ENCODE peak calls at places on chromosomes 3 and 15, in ten cellular contexts. One of them, this sample, is unnamed. For H3K4me1 and H3K27me3, the result is how much of the 10 kb centered on the place peaks cover.

GRCh38 chr3:50164056-50164455 is 8.9 kb downstream of the SEMA3F start:
- DNase-seq in body of pancreas: peak
- DNase-seq in spleen: no peak
- DNase-seq in cardiac muscle cell: no peak
- DNase-seq in esophagus squamous epithelium: no peak
- DNase-seq in BE2C: no peak
- DNase-seq in transverse colon: peak
- DNase-seq in thoracic aorta: peak
- DNase-seq in PC-3: peak
- DNase-seq in ascending aorta: peak
- DNase-seq in this sample: no peak

GRCh38 chr15:78082743-78083110 is 5.2 kb upstream of the TBC1D2B start:
- DNase-seq in body of pancreas: no peak
- DNase-seq in spleen: no peak
- DNase-seq in cardiac muscle cell: no peak
- DNase-seq in esophagus squamous epithelium: no peak
- DNase-seq in BE2C: no peak
- DNase-seq in transverse colon: no peak
- DNase-seq in thoracic aorta: no peak
- DNase-seq in PC-3: no peak
- DNase-seq in ascending aorta: no peak
- DNase-seq in this sample: peak

GRCh38 chr3:49006591-49007067 is 562 bp upstream of the WDR6 start:
- DNase-seq in body of pancreas: peak
- DNase-seq in spleen: no peak
- DNase-seq in cardiac muscle cell: peak
- DNase-seq in esophagus squamous epithelium: no peak
- DNase-seq in BE2C: no peak
- DNase-seq in transverse colon: peak
- DNase-seq in thoracic aorta: no peak
- DNase-seq in PC-3: no peak
- DNase-seq in ascending aorta: no peak
- DNase-seq in this sample: no peak

GRCh38 chr15:57541805-57542504 is 49.7 kb upstream of the MYZAP start:
- DNase-seq in body of pancreas: peak
- DNase-seq in spleen: no peak
- DNase-seq in cardiac muscle cell: peak
- DNase-seq in esophagus squamous epithelium: no peak
- DNase-seq in BE2C: peak
- DNase-seq in transverse colon: peak
- DNase-seq in thoracic aorta: peak
- DNase-seq in PC-3: peak
- DNase-seq in ascending aorta: no peak
- DNase-seq in this sample: peak

GRCh38 chr3:114336122-114336697 is 42.4 kb downstream of the TIGIT start:
- DNase-seq in body of pancreas: no peak
- DNase-seq in spleen: no peak
- DNase-seq in cardiac muscle cell: no peak
- DNase-seq in esophagus squamous epithelium: no peak
- DNase-seq in BE2C: no peak
- DNase-seq in transverse colon: no peak
- DNase-seq in thoracic aorta: no peak
- DNase-seq in PC-3: no peak
- DNase-seq in ascending aorta: no peak
- DNase-seq in this sample: no peak

GRCh38 chr3:172592898-172593669 is 69.9 kb upstream of the TNFSF10 start:
- DNase-seq in body of pancreas: no peak
- DNase-seq in spleen: no peak
- DNase-seq in cardiac muscle cell: no peak
- DNase-seq in esophagus squamous epithelium: no peak
- DNase-seq in BE2C: no peak
- DNase-seq in transverse colon: no peak
- DNase-seq in thoracic aorta: no peak
- DNase-seq in PC-3: no peak
- DNase-seq in ascending aorta: no peak
- DNase-seq in this sample: no peak

GRCh38 chr3:153595186-153595815 is 433.3 kb downstream of the RAP2B start:
- DNase-seq in body of pancreas: no peak
- DNase-seq in spleen: no peak
- DNase-seq in cardiac muscle cell: peak
- DNase-seq in esophagus squamous epithelium: no peak
- DNase-seq in BE2C: no peak
- DNase-seq in transverse colon: no peak
- DNase-seq in thoracic aorta: no peak
- DNase-seq in PC-3: peak
- DNase-seq in ascending aorta: no peak
- DNase-seq in this sample: no peak

GRCh38 chr15:63495780-63496179 is 8.6 kb upstream of the USP3 start:
- DNase-seq in body of pancreas: no peak
- DNase-seq in spleen: no peak
- DNase-seq in cardiac muscle cell: no peak
- DNase-seq in esophagus squamous epithelium: no peak
- DNase-seq in BE2C: peak
- DNase-seq in transverse colon: no peak
- DNase-seq in thoracic aorta: no peak
- DNase-seq in PC-3: no peak
- DNase-seq in ascending aorta: no peak
- DNase-seq in this sample: no peak

GRCh38 chr15:93038064-93038705 is 50.8 kb downstream of the RGMA start:
- DNase-seq in body of pancreas: no peak
- DNase-seq in spleen: peak
- DNase-seq in cardiac muscle cell: no peak
- DNase-seq in esophagus squamous epithelium: no peak
- DNase-seq in BE2C: peak
- DNase-seq in transverse colon: no peak
- DNase-seq in thoracic aorta: no peak
- DNase-seq in PC-3: no peak
- DNase-seq in ascending aorta: no peak
- DNase-seq in this sample: no peak

GRCh38 chr15:93035092-93035915 is 53.7 kb downstream of the RGMA start:
- DNase-seq in body of pancreas: no peak
- DNase-seq in spleen: peak
- DNase-seq in cardiac muscle cell: no peak
- DNase-seq in esophagus squamous epithelium: no peak
- DNase-seq in BE2C: no peak
- DNase-seq in transverse colon: no peak
- DNase-seq in thoracic aorta: no peak
- DNase-seq in PC-3: no peak
- DNase-seq in ascending aorta: no peak
- DNase-seq in this sample: peak

GRCh38 chr15:93036922-93037321 is 52.1 kb downstream of the RGMA start:
- DNase-seq in body of pancreas: peak
- DNase-seq in spleen: peak
- DNase-seq in cardiac muscle cell: no peak
- DNase-seq in esophagus squamous epithelium: no peak
- DNase-seq in BE2C: no peak
- DNase-seq in transverse colon: peak
- DNase-seq in thoracic aorta: no peak
- DNase-seq in PC-3: no peak
- DNase-seq in ascending aorta: no peak
- DNase-seq in this sample: no peak

GRCh38 chr15:93035953-93036810 is 52.8 kb downstream of the RGMA start:
- DNase-seq in body of pancreas: peak
- DNase-seq in spleen: peak
- DNase-seq in cardiac muscle cell: peak
- DNase-seq in esophagus squamous epithelium: no peak
- DNase-seq in BE2C: peak
- DNase-seq in transverse colon: no peak
- DNase-seq in thoracic aorta: no peak
- DNase-seq in PC-3: peak
- DNase-seq in ascending aorta: no peak
- DNase-seq in this sample: peak

GRCh38 chr15:93037341-93038063 is 51.5 kb downstream of the RGMA start:
- DNase-seq in body of pancreas: peak
- DNase-seq in spleen: peak
- DNase-seq in cardiac muscle cell: peak
- DNase-seq in esophagus squamous epithelium: no peak
- DNase-seq in BE2C: peak
- DNase-seq in transverse colon: no peak
- DNase-seq in thoracic aorta: no peak
- DNase-seq in PC-3: no peak
- DNase-seq in ascending aorta: no peak
- DNase-seq in this sample: no peak
- TF ChIP-seq CTCF in body of pancreas: no peak
- TF ChIP-seq CTCF in spleen: no peak
- TF ChIP-seq CTCF in cardiac muscle cell: peak
- TF ChIP-seq CTCF in esophagus squamous epithelium: no peak
- TF ChIP-seq CTCF in BE2C: peak
- TF ChIP-seq CTCF in transverse colon: no peak
- TF ChIP-seq CTCF in thoracic aorta: no peak
- TF ChIP-seq CTCF in PC-3: no peak
- TF ChIP-seq CTCF in ascending aorta: no peak
- TF ChIP-seq CTCF in this sample: no peak

GRCh38 chr3:149621218-149622005 is 36.4 kb downstream of the WWTR1 start:
- DNase-seq in body of pancreas: no peak
- DNase-seq in spleen: no peak
- DNase-seq in cardiac muscle cell: peak
- DNase-seq in esophagus squamous epithelium: no peak
- DNase-seq in BE2C: no peak
- DNase-seq in transverse colon: no peak
- DNase-seq in thoracic aorta: no peak
- DNase-seq in PC-3: peak
- DNase-seq in ascending aorta: no peak
- DNase-seq in this sample: no peak

GRCh38 chr3:149615731-149616221 is 42.0 kb downstream of the WWTR1 start:
- DNase-seq in body of pancreas: no peak
- DNase-seq in spleen: no peak
- DNase-seq in cardiac muscle cell: no peak
- DNase-seq in esophagus squamous epithelium: no peak
- DNase-seq in BE2C: no peak
- DNase-seq in transverse colon: no peak
- DNase-seq in thoracic aorta: no peak
- DNase-seq in PC-3: peak
- DNase-seq in ascending aorta: no peak
- DNase-seq in this sample: no peak

GRCh38 chr3:149623819-149624218 is 34.0 kb downstream of the WWTR1 start:
- DNase-seq in body of pancreas: no peak
- DNase-seq in spleen: no peak
- DNase-seq in cardiac muscle cell: no peak
- DNase-seq in esophagus squamous epithelium: no peak
- DNase-seq in BE2C: no peak
- DNase-seq in transverse colon: no peak
- DNase-seq in thoracic aorta: no peak
- DNase-seq in PC-3: no peak
- DNase-seq in ascending aorta: no peak
- DNase-seq in this sample: no peak

GRCh38 chr3:149618151-149619123 is 39.4 kb downstream of the WWTR1 start:
- DNase-seq in body of pancreas: no peak
- DNase-seq in spleen: no peak
- DNase-seq in cardiac muscle cell: peak
- DNase-seq in esophagus squamous epithelium: no peak
- DNase-seq in BE2C: no peak
- DNase-seq in transverse colon: no peak
- DNase-seq in thoracic aorta: peak
- DNase-seq in PC-3: no peak
- DNase-seq in ascending aorta: peak
- DNase-seq in this sample: no peak

GRCh38 chr3:149620291-149621020 is 37.4 kb downstream of the WWTR1 start:
- DNase-seq in body of pancreas: no peak
- DNase-seq in spleen: no peak
- DNase-seq in cardiac muscle cell: no peak
- DNase-seq in esophagus squamous epithelium: no peak
- DNase-seq in BE2C: no peak
- DNase-seq in transverse colon: no peak
- DNase-seq in thoracic aorta: no peak
- DNase-seq in PC-3: peak
- DNase-seq in ascending aorta: no peak
- DNase-seq in this sample: no peak
- H3K4me1 ChIP-seq in body of pancreas: under half
- H3K4me1 ChIP-seq in spleen: under half
- H3K4me1 ChIP-seq in cardiac muscle cell: under half
- H3K4me1 ChIP-seq in esophagus squamous epithelium: under half
- H3K4me1 ChIP-seq in BE2C: under half
- H3K4me1 ChIP-seq in transverse colon: under half
- H3K4me1 ChIP-seq in thoracic aorta: half or more
- H3K4me1 ChIP-seq in PC-3: under half
- H3K4me1 ChIP-seq in ascending aorta: under half
- H3K4me1 ChIP-seq in this sample: under half

DNA sequence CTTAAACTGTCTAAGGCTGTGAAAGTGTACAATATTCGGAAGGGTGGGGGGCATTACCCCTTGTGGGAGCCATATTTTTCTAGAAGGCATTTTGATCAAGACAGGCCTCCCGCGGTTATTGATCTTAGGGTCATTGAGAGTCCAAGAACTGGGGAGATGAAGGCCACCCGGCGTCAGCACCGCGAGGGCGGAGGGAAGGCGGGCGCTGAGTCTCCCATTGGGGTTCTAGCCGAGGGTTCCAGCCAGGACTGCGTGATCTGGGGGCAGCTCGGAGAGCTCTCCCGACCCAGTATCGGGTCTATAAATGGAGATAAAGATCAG is 755 bp upstream of the ST8SIA2 start:
- DNase-seq in body of pancreas: no peak
- DNase-seq in spleen: no peak
- DNase-seq in cardiac muscle cell: no peak
- DNase-seq in esophagus squamous epithelium: no peak
- DNase-seq in BE2C: no peak
- DNase-seq in transverse colon: no peak
- DNase-seq in thoracic aorta: no peak
- DNase-seq in PC-3: no peak
- DNase-seq in ascending aorta: no peak
- DNase-seq in this sample: no peak
- H3K27me3 ChIP-seq in body of pancreas: under half
- H3K27me3 ChIP-seq in spleen: under half
- H3K27me3 ChIP-seq in cardiac muscle cell: under half
- H3K27me3 ChIP-seq in esophagus squamous epithelium: under half
- H3K27me3 ChIP-seq in BE2C: under half
- H3K27me3 ChIP-seq in transverse colon: half or more
- H3K27me3 ChIP-seq in thoracic aorta: under half
- H3K27me3 ChIP-seq in PC-3: half or more
- H3K27me3 ChIP-seq in ascending aorta: under half
- H3K27me3 ChIP-seq in this sample: under half

GRCh38 chr15:98506711-98507110 is 141.6 kb upstream of the IGF1R start:
- DNase-seq in body of pancreas: no peak
- DNase-seq in spleen: no peak
- DNase-seq in cardiac muscle cell: no peak
- DNase-seq in esophagus squamous epithelium: no peak
- DNase-seq in BE2C: no peak
- DNase-seq in transverse colon: no peak
- DNase-seq in thoracic aorta: no peak
- DNase-seq in PC-3: no peak
- DNase-seq in ascending aorta: no peak
- DNase-seq in this sample: no peak

GRCh38 chr15:98504998-98505397 is 143.3 kb upstream of the IGF1R start:
- DNase-seq in body of pancreas: no peak
- DNase-seq in spleen: no peak
- DNase-seq in cardiac muscle cell: no peak
- DNase-seq in esophagus squamous epithelium: no peak
- DNase-seq in BE2C: no peak
- DNase-seq in transverse colon: no peak
- DNase-seq in thoracic aorta: no peak
- DNase-seq in PC-3: no peak
- DNase-seq in ascending aorta: no peak
- DNase-seq in this sample: no peak

GRCh38 chr15:98506172-98506571 is 142.2 kb upstream of the IGF1R start:
- DNase-seq in body of pancreas: no peak
- DNase-seq in spleen: no peak
- DNase-seq in cardiac muscle cell: no peak
- DNase-seq in esophagus squamous epithelium: no peak
- DNase-seq in BE2C: no peak
- DNase-seq in transverse colon: no peak
- DNase-seq in thoracic aorta: no peak
- DNase-seq in PC-3: no peak
- DNase-seq in ascending aorta: no peak
- DNase-seq in this sample: no peak

GRCh38 chr15:98503970-98504369 is 144.4 kb upstream of the IGF1R start:
- DNase-seq in body of pancreas: no peak
- DNase-seq in spleen: no peak
- DNase-seq in cardiac muscle cell: no peak
- DNase-seq in esophagus squamous epithelium: no peak
- DNase-seq in BE2C: no peak
- DNase-seq in transverse colon: no peak
- DNase-seq in thoracic aorta: no peak
- DNase-seq in PC-3: no peak
- DNase-seq in ascending aorta: no peak
- DNase-seq in this sample: no peak

DNA sequence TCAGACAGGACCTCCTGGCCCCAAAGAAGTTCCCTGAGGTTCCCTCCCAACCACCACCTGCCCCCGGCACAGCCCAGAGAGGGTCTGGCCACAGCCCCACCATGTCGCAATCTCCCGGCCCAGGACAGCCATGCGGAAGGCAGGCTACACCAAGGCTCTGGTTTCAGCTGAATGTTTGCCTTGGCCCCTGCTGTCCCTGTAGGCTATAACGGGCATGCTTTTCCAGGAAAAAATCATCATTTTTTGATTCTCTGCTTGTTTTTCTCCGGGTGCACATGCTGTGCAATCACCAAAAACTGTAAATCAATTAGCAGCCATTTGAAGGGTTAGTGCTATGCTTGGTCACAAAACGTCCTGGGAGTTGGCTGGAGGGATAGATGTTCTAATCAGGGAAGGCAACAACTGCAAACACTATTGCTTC is 142.7 kb upstream of the IGF1R start:
- DNase-seq in body of pancreas: no peak
- DNase-seq in spleen: no peak
- DNase-seq in cardiac muscle cell: no peak
- DNase-seq in esophagus squamous epithelium: no peak
- DNase-seq in BE2C: no peak
- DNase-seq in transverse colon: no peak
- DNase-seq in thoracic aorta: no peak
- DNase-seq in PC-3: no peak
- DNase-seq in ascending aorta: no peak
- DNase-seq in this sample: no peak
- TF ChIP-seq CTCF in body of pancreas: no peak
- TF ChIP-seq CTCF in spleen: no peak
- TF ChIP-seq CTCF in cardiac muscle cell: no peak
- TF ChIP-seq CTCF in esophagus squamous epithelium: no peak
- TF ChIP-seq CTCF in BE2C: no peak
- TF ChIP-seq CTCF in transverse colon: no peak
- TF ChIP-seq CTCF in thoracic aorta: no peak
- TF ChIP-seq CTCF in PC-3: no peak
- TF ChIP-seq CTCF in ascending aorta: no peak
- TF ChIP-seq CTCF in this sample: no peak